ENCODE peak calls at places on chromosomes 11 and 22, in seven cellular contexts. M, U, G, X, B, N and D are unnamed samples.

GRCh38 chr11:128493570-128493965 is 93.8 kb downstream of the ETS1 start:
- DNase-seq in M (no peak), U (no peak), G (no peak), X (no peak), B (no peak), N (peak), D (no peak)

GRCh38 chr22:25062378-25063095 is 110.0 kb downstream of the KIAA1671 start:
- DNase-seq in M (no peak), U (no peak), G (no peak), X (no peak), B (no peak), N (no peak), D (no peak)

GRCh38 chr22:21643533-21644357 is 1.6 kb downstream of the SDF2L1 start:
- DNase-seq in M (no peak), U (no peak), G (no peak), X (no peak), B (no peak), N (no peak), D (no peak)

GRCh38 chr11:108340958-108341357 is 118.1 kb downstream of the ATM start:
- DNase-seq in M (no peak), U (no peak), G (peak), X (no peak), B (no peak), N (no peak), D (no peak)

GRCh38 chr11:122756417-122756816 is 81.9 kb upstream of the CRTAM start:
- DNase-seq in M (no peak), U (no peak), G (no peak), X (no peak), B (no peak), N (no peak), D (no peak)

GRCh38 chr11:61621917-61622585 is 41.2 kb upstream of the SYT7 start:
- DNase-seq in M (no peak), U (no peak), G (no peak), X (no peak), B (no peak), N (no peak), D (no peak)

GRCh38 chr11:63839508-63840355 is 822 bp downstream of the MARK2 start:
- DNase-seq in M (no peak), U (no peak), G (no peak), X (peak), B (no peak), N (peak), D (no peak)

GRCh38 chr11:45607995-45608394 is 57.4 kb downstream of the CHST1 start:
- DNase-seq in M (no peak), U (no peak), G (no peak), X (no peak), B (no peak), N (no peak), D (no peak)

GRCh38 chr11:57515332-57516060 is at the start of gene SLC43A1:
- DNase-seq in M (no peak), U (peak), G (peak), X (peak), B (peak), N (peak), D (no peak)

GRCh38 chr11:36014499-36014898 is 70.6 kb downstream of the LDLRAD3 start:
- DNase-seq in M (no peak), U (no peak), G (no peak), X (no peak), B (no peak), N (no peak), D (no peak)

GRCh38 chr11:124935548-124936514 is at the start of gene HEPACAM:
- DNase-seq in M (no peak), U (no peak), G (no peak), X (no peak), B (peak), N (no peak), D (no peak)

GRCh38 chr22:31646186-31647019 is 15.6 kb downstream of the PISD start:
- DNase-seq in M (no peak), U (no peak), G (peak), X (no peak), B (no peak), N (peak), D (peak)

GRCh38 chr11:116776522-116776984 is 3.8 kb upstream of the BUD13 start:
- DNase-seq in M (no peak), U (no peak), G (no peak), X (no peak), B (no peak), N (no peak), D (no peak)

GRCh38 chr22:37330200-37331033 is 48.1 kb downstream of the CYTH4 start:
- DNase-seq in M (no peak), U (peak), G (peak), X (peak), B (peak), N (peak), D (no peak)

GRCh38 chr22:49724030-49724892 is 103.4 kb downstream of the BRD1 start:
- DNase-seq in M (no peak), U (peak), G (no peak), X (no peak), B (no peak), N (no peak), D (no peak)

GRCh38 chr11:68374531-68374930 is 62.1 kb downstream of the LRP5 start:
- DNase-seq in M (no peak), U (no peak), G (no peak), X (no peak), B (no peak), N (peak), D (no peak)

GRCh38 chr11:95925011-95925410 is 1.1 kb upstream of the MTMR2 start:
- DNase-seq in M (no peak), U (no peak), G (peak), X (no peak), B (no peak), N (peak), D (no peak)

GRCh38 chr11:75813126-75813525 is 1.9 kb upstream of the UVRAG start:
- DNase-seq in M (no peak), U (no peak), G (peak), X (no peak), B (no peak), N (no peak), D (no peak)

GRCh38 chr11:29129850-29130249 is 887.0 kb downstream of the KCNA4 start:
- DNase-seq in M (no peak), U (peak), G (peak), X (no peak), B (no peak), N (peak), D (peak)

GRCh38 chr11:106553304-106553703 is 465.0 kb downstream of the GUCY1A2 start:
- DNase-seq in M (no peak), U (no peak), G (no peak), X (no peak), B (no peak), N (no peak), D (no peak)

GRCh38 chr11:720642-721346 is 14.8 kb downstream of the EPS8L2 start:
- DNase-seq in M (no peak), U (no peak), G (peak), X (no peak), B (no peak), N (no peak), D (no peak)

GRCh38 chr22:42919199-42919598 is 62.1 kb upstream of the ARFGAP3 start:
- DNase-seq in M (no peak), U (peak), G (peak), X (no peak), B (no peak), N (peak), D (no peak)

GRCh38 chr11:2447253-2447950 is 2.6 kb downstream of the KCNQ1 start:
- DNase-seq in M (no peak), U (no peak), G (no peak), X (no peak), B (peak), N (no peak), D (no peak)

GRCh38 chr11:119192111-119192510 is 6.8 kb downstream of the NHERF4 start:
- DNase-seq in M (no peak), U (no peak), G (peak), X (no peak), B (no peak), N (peak), D (no peak)

GRCh38 chr22:38696606-38697005 is 4.1 kb downstream of the JOSD1 start:
- DNase-seq in M (no peak), U (no peak), G (peak), X (no peak), B (no peak), N (peak), D (no peak)

GRCh38 chr11:13348305-13348704 is 70.7 kb downstream of the BMAL1 start:
- DNase-seq in M (no peak), U (no peak), G (no peak), X (no peak), B (no peak), N (no peak), D (no peak)

GRCh38 chr11:289706-290620 is 1.0 kb downstream of the PGGHG start:
- DNase-seq in M (no peak), U (no peak), G (no peak), X (peak), B (peak), N (no peak), D (no peak)

GRCh38 chr11:105219269-105219668 is 79.7 kb upstream of the CARD18 start:
- DNase-seq in M (no peak), U (peak), G (no peak), X (no peak), B (no peak), N (no peak), D (no peak)

GRCh38 chr11:131044851-131045250 is 128.6 kb upstream of the SNX19 start:
- DNase-seq in M (no peak), U (no peak), G (no peak), X (no peak), B (no peak), N (no peak), D (no peak)

GRCh38 chr11:22734628-22735345 is 68.4 kb downstream of the GAS2 start:
- DNase-seq in M (no peak), U (no peak), G (peak), X (no peak), B (no peak), N (no peak), D (no peak)

GRCh38 chr11:69640260-69640994 is 529 bp upstream of the CCND1 start:
- DNase-seq in M (no peak), U (peak), G (peak), X (no peak), B (no peak), N (peak), D (no peak)

GRCh38 chr11:3196161-3197043 is 22.2 kb downstream of the MRGPRG start:
- DNase-seq in M (no peak), U (no peak), G (no peak), X (no peak), B (peak), N (no peak), D (no peak)

GRCh38 chr11:105989124-105989523 is 32.9 kb downstream of the MSANTD4 start:
- DNase-seq in M (no peak), U (no peak), G (no peak), X (no peak), B (no peak), N (no peak), D (no peak)

GRCh38 chr22:18991828-18992442 is 55.8 kb upstream of the PRODH start:
- DNase-seq in M (no peak), U (no peak), G (no peak), X (no peak), B (no peak), N (no peak), D (no peak)

GRCh38 chr22:18994056-18994455 is 58.0 kb upstream of the PRODH start:
- DNase-seq in M (no peak), U (no peak), G (no peak), X (no peak), B (no peak), N (no peak), D (no peak)

GRCh38 chr22:18991138-18991432 is 55.0 kb upstream of the PRODH start:
- DNase-seq in M (no peak), U (no peak), G (no peak), X (no peak), B (no peak), N (no peak), D (no peak)

GRCh38 chr22:18990355-18991137 is 54.5 kb upstream of the PRODH start:
- DNase-seq in M (no peak), U (no peak), G (no peak), X (no peak), B (no peak), N (no peak), D (no peak)

GRCh38 chr22:18992543-18993198 is 56.6 kb upstream of the PRODH start:
- DNase-seq in M (no peak), U (no peak), G (no peak), X (no peak), B (no peak), N (no peak), D (no peak)
- H3K4me3 ChIP-seq in M (no peak), U (no peak), G (no peak), X (no peak), B (no peak), N (no peak), D (no peak)

GRCh38 chr11:74694136-74694535 is 37.1 kb downstream of the CHRDL2 start:
- DNase-seq in M (no peak), U (no peak), G (no peak), X (no peak), B (no peak), N (no peak), D (no peak)
- TF ChIP-seq CTCF in M (no peak), U (peak), G (no peak), X (no peak), B (no peak), N (peak), D (peak)

GRCh38 chr22:36289406-36289870 is 36.5 kb downstream of the APOL1 start:
- DNase-seq in M (no peak), U (no peak), G (no peak), X (no peak), B (no peak), N (no peak), D (no peak)
- H3K4me3 ChIP-seq in M (no peak), U (no peak), G (no peak), X (no peak), B (no peak), N (no peak), D (no peak)

DNA sequence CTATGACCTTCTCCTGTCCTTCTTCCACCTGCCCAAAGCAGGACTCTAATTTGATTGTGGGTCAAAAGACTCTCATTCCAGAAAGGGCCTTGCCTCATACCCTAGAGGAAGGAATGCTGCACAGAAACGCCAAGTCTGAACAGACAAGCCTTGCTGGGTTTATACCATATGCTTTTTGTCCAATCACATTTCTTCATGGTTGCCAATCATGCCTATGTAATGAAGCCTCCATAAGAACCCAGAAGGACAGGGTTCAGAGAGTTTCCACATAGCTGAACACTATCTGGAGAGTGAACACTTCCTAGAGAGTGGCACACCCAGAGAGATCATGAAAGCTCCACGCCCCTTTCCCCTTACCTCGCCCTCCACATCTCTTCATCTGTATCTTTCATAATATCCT is 4.8 kb upstream of the SAA2 start:
- DNase-seq in M (no peak), U (no peak), G (peak), X (no peak), B (no peak), N (no peak), D (no peak)
- TF ChIP-seq CTCF in M (no peak), U (no peak), G (peak), X (no peak), B (no peak), N (no peak), D (no peak)

DNA sequence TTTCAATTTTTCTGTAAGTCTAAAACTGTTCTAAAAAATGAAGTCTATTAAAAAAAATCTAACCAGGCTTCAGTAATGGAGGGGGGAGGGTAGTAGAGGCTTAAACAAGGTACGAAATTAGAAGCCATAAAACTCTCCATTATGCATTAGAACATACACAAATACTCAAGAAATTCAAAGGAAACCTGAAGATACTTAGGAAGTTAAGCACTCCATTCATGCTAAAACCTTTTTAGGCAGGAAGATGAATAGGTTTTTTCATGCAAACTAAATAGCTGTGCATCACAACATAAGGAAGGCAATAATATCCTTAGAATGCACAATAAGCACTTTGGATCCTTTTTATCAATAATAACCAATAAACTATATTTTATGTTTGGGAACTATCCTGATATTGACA is 2.4 kb downstream of the RAB6A start:
- DNase-seq in M (no peak), U (no peak), G (no peak), X (no peak), B (no peak), N (no peak), D (no peak)
- H3K4me3 ChIP-seq in M (peak), U (peak), G (peak), X (no peak), B (no peak), N (peak), D (peak)

GRCh38 chr22:46996595-46997310 is 234.3 kb downstream of the TBC1D22A start:
- DNase-seq in M (no peak), U (peak), G (peak), X (peak), B (no peak), N (no peak), D (no peak)
- TF ChIP-seq CTCF in M (no peak), U (peak), G (peak), X (no peak), B (no peak), N (peak), D (peak)